ENCODE peak calls at places on chromosomes 3 and 15, in nine cellular contexts. U is BE2C, N is bronchial epithelial cell, X is ovary, O is MM.1S, D is neural progenitor cell, Q is Caco-2, M is HCT116, C is cardiac muscle cell. E is an unnamed sample.

GRCh38 chr3:13174011-13174802 is 101.0 kb upstream of the IQSEC1 start:
- DNase-seq in U (no peak), N (no peak), X (peak; percentile 16), O (no peak), D (no peak), Q (no peak), M (no peak), C (no peak), E (no peak)

GRCh38 chr3:158086776-158087175 is 19.4 kb downstream of the SHOX2 start:
- DNase-seq in U (no peak), N (peak; percentile 75), X (no peak), O (no peak), D (no peak), Q (no peak), M (no peak), C (no peak), E (no peak)

GRCh38 chr15:78302579-78302978 is 3.2 kb upstream of the SKIC8 start:
- DNase-seq in U (no peak), N (no peak), X (no peak), O (no peak), D (no peak), Q (no peak), M (no peak), C (peak; percentile 72), E (no peak)

GRCh38 chr15:97748576-97748975 is 211.9 kb upstream of the ARRDC4 start:
- DNase-seq in U (no peak), N (no peak), X (no peak), O (no peak), D (peak; percentile 31), Q (no peak), M (no peak), C (no peak), E (no peak)

GRCh38 chr3:12681586-12682371 is 17.9 kb upstream of the RAF1 start:
- DNase-seq in U (no peak), N (peak; percentile 77), X (no peak), O (no peak), D (no peak), Q (no peak), M (no peak), C (peak; percentile 89), E (no peak)

GRCh38 chr3:126960604-126960995 is 22.3 kb upstream of the PLXNA1 start:
- DNase-seq in U (no peak), N (peak; percentile 10), X (no peak), O (no peak), D (no peak), Q (no peak), M (no peak), C (no peak), E (no peak)

GRCh38 chr3:87478716-87479115 is 202.3 kb upstream of the POU1F1 start:
- DNase-seq in U (no peak), N (peak; percentile 85), X (no peak), O (no peak), D (no peak), Q (no peak), M (no peak), C (no peak), E (no peak)

GRCh38 chr3:137116619-137117018 is 158.8 kb downstream of the IL20RB start:
- DNase-seq in U (no peak), N (peak; percentile 80), X (no peak), O (no peak), D (no peak), Q (no peak), M (no peak), C (no peak), E (no peak)

GRCh38 chr3:14336414-14337285 is 65.8 kb upstream of the SLC6A6 start:
- DNase-seq in U (no peak), N (peak; percentile 78), X (no peak), O (no peak), D (no peak), Q (no peak), M (no peak), C (no peak), E (no peak)

GRCh38 chr3:69058180-69058946 is 6.2 kb upstream of the TMF1 start:
- DNase-seq in U (no peak), N (no peak), X (no peak), O (no peak), D (no peak), Q (no peak), M (no peak), C (no peak), E (no peak)

DNA sequence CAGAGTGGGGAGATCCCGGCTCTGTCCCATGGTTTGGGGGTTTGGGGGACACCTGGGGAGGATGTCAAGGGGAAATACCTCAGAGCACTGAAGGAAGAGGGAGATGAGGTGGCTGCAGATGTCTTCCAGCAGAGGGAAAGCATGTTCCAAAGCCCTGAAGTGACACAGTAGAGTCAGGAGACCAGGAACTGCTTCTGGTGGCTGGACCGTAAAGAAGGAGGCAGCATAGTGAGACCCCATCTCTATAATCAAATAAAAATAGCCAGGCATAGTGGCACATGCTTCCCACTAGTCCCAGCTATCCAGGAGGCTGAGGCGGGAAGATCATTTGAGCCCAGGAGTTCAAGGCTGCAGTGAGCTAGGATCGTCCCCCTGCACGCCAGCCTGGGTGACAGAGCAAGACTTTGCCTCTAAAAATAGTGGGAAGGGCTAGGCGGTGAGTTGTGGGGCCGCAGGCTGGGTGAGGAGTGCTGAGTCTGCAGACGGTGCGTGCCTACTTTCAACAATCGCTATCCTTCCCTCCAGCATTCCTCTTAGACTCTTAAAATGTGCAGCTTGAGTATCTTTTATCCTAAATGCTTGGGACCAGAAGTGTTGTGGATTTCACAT is 26.2 kb downstream of the HES1 start:
- DNase-seq in U (no peak), N (no peak), X (no peak), O (peak; percentile 79), D (no peak), Q (no peak), M (no peak), C (no peak), E (no peak)
- H3K27me3 ChIP-seq in U (no peaks in the 10 kb centered on the region), N (no peaks in the 10 kb centered on the region), X (no peaks in the 10 kb centered on the region), O (no peaks in the 10 kb centered on the region), D (peaks cover 4% of the 10 kb centered on the region), Q (no peaks in the 10 kb centered on the region), M (no peaks in the 10 kb centered on the region), C (no peaks in the 10 kb centered on the region), E (no peaks in the 10 kb centered on the region)

DNA sequence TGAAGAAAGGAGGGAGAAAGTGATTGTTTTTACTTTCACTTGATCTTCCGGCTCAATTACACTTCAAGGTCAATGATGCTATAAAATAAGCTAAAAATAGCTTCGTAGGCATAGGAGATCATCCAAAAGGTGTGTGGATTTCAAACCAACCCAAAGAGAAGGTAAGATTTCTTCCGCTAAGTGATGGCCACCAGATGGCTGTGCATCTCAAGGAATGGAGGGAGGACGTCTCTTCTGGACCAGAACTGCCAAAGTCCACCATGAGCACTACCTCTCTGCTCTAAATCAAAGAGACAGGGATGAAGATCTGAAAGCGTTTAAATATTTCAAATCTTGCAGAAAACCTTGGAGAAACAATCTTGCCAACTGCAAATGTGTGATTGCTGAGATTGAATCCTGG is 199.1 kb upstream of the ZPLD1 start:
- DNase-seq in U (no peak), N (peak; percentile 43), X (no peak), O (peak; percentile 47), D (peak; percentile 57), Q (peak; percentile 8), M (no peak), C (peak; percentile 55), E (no peak)
- TF ChIP-seq CTCF in U (peak; percentile 61), N (peak; percentile 59), X (no peak), O (peak; percentile 69), D (peak; percentile 68), Q (no peak), M (peak; percentile 36), C (peak; percentile 65), E (peak; percentile 22)

GRCh38 chr3:30440880-30441279 is 165.5 kb upstream of the TGFBR2 start:
- DNase-seq in U (no peak), N (no peak), X (no peak), O (no peak), D (peak; percentile 10), Q (no peak), M (no peak), C (peak; percentile 90), E (no peak)

GRCh38 chr3:30437172-30437571 is 169.2 kb upstream of the TGFBR2 start:
- DNase-seq in U (no peak), N (peak; percentile 29), X (no peak), O (no peak), D (peak; percentile 2), Q (no peak), M (no peak), C (peak; percentile 91), E (no peak)

GRCh38 chr3:30440147-30440604 is 166.2 kb upstream of the TGFBR2 start:
- DNase-seq in U (no peak), N (peak; percentile 49), X (no peak), O (no peak), D (no peak), Q (peak; percentile 15), M (no peak), C (peak; percentile 37), E (no peak)

GRCh38 chr3:30438121-30438520 is 168.3 kb upstream of the TGFBR2 start:
- DNase-seq in U (no peak), N (no peak), X (no peak), O (no peak), D (peak; percentile 4), Q (no peak), M (no peak), C (no peak), E (no peak)

GRCh38 chr3:30439451-30440053 is 166.8 kb upstream of the TGFBR2 start:
- DNase-seq in U (no peak), N (no peak), X (no peak), O (no peak), D (no peak), Q (no peak), M (no peak), C (no peak), E (no peak)
- H3K27me3 ChIP-seq in U (no peaks in the 10 kb centered on the region), N (no peaks in the 10 kb centered on the region), X (no peaks in the 10 kb centered on the region), O (no peaks in the 10 kb centered on the region), D (no peaks in the 10 kb centered on the region), Q (no peaks in the 10 kb centered on the region), M (no peaks in the 10 kb centered on the region), C (no peaks in the 10 kb centered on the region), E (no peaks in the 10 kb centered on the region)

DNA sequence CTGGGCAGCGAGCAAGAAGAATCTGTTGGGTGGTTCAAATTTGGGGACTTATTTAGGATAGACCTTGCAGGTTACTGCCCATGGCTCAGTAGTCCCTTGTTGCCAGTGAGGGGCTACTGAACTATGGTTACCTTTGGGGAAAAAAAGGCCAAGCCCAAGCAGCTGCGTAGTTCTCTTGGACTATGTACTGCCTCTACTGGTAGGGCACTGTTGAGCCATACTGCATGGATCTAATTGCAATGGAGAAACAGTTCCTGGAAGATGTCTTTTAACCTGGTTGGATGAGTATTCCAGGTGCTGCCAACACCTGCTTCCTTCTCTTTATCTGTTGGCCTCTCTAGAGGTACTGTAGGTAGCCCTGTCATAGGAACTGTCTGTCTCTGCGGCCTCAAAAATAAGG is 671.9 kb upstream of the CBLB start:
- DNase-seq in U (no peak), N (no peak), X (no peak), O (no peak), D (no peak), Q (no peak), M (no peak), C (no peak), E (no peak)
- TF ChIP-seq CTCF in U (peak; percentile 23), N (no peak), X (no peak), O (no peak), D (peak; percentile 23), Q (no peak), M (peak; percentile 28), C (no peak), E (no peak)

GRCh38 chr3:55484741-55485207 is 2.3 kb downstream of the WNT5A start:
- DNase-seq in U (no peak), N (no peak), X (no peak), O (no peak), D (no peak), Q (no peak), M (no peak), C (no peak), E (no peak)
- H3K27me3 ChIP-seq in U (peaks cover 74% of the 10 kb centered on the region), N (peaks cover 4% of the 10 kb centered on the region), X (no peaks in the 10 kb centered on the region), O (no peaks in the 10 kb centered on the region), D (peaks cover 97% of the 10 kb centered on the region), Q (no peaks in the 10 kb centered on the region), M (no peaks in the 10 kb centered on the region), C (no peaks in the 10 kb centered on the region), E (peaks cover 4% of the 10 kb centered on the region)

GRCh38 chr15:31975446-31976229 is 54.7 kb upstream of the CHRNA7 start:
- DNase-seq in U (peak; percentile 65), N (peak; percentile 9), X (no peak), O (no peak), D (peak; percentile 21), Q (no peak), M (no peak), C (no peak), E (no peak)
- TF ChIP-seq CTCF in U (peak; percentile 45), N (peak; percentile 12), X (no peak), O (peak; percentile 11), D (no peak), Q (no peak), M (peak; percentile 38), C (no peak), E (no peak)